ENCODE peak calls at places on chromosome 9, in ten cellular contexts. P is transverse colon, H is stomach, B is right lobe of liver, L is K562, I is body of pancreas, Z is prostate gland, A is heart left ventricle, Y is IMR-90, J is testis. N is an unnamed sample. For H3K4me1 and H3K36me3, the result is how much of the 10 kb centered on the place peaks cover.

GRCh38 chr9:971901-972511 is 4.4 kb upstream of the DMRT3 start:
- DNase-seq in P (peak), H (no peak), B (no peak), L (no peak), I (peak), Z (no peak), A (no peak), Y (no peak), J (peak), N (no peak)

GRCh38 chr9:104743377-104743985 is 4.0 kb upstream of the NIPSNAP3A start:
- DNase-seq in P (no peak), H (no peak), B (no peak), L (peak), I (no peak), Z (peak), A (no peak), Y (peak), J (no peak), N (no peak)

GRCh38 chr9:6715755-6716643 is 41.8 kb upstream of the KDM4C start:
- DNase-seq in P (peak), H (peak), B (peak), L (no peak), I (peak), Z (peak), A (peak), Y (no peak), J (peak), N (no peak)

GRCh38 chr9:95008151-95008771 is 281.8 kb downstream of the AOPEP start:
- DNase-seq in P (peak), H (no peak), B (peak), L (no peak), I (peak), Z (peak), A (no peak), Y (no peak), J (no peak), N (no peak)

GRCh38 chr9:92467041-92467440 is 15.3 kb downstream of the ASPN start:
- DNase-seq in P (no peak), H (no peak), B (no peak), L (no peak), I (no peak), Z (no peak), A (no peak), Y (no peak), J (no peak), N (no peak)

GRCh38 chr9:29285818-29286217 is 1712.5 kb upstream of the C9orf72 start:
- DNase-seq in P (no peak), H (no peak), B (no peak), L (no peak), I (no peak), Z (no peak), A (no peak), Y (no peak), J (no peak), N (no peak)

GRCh38 chr9:99133145-99133544 is 28.2 kb downstream of the TGFBR1 start:
- DNase-seq in P (no peak), H (no peak), B (no peak), L (no peak), I (no peak), Z (no peak), A (no peak), Y (no peak), J (no peak), N (no peak)

GRCh38 chr9:129887210-129888084 is 52.2 kb downstream of the USP20 start:
- DNase-seq in P (peak), H (no peak), B (no peak), L (peak), I (no peak), Z (no peak), A (peak), Y (peak), J (peak), N (no peak)

GRCh38 chr9:74951725-74952151 is 974 bp downstream of the C9orf40 start:
- DNase-seq in P (peak), H (peak), B (peak), L (peak), I (peak), Z (peak), A (peak), Y (peak), J (peak), N (peak)

GRCh38 chr9:5843450-5844249 is 10.7 kb upstream of the ERMP1 start:
- DNase-seq in P (no peak), H (no peak), B (no peak), L (no peak), I (no peak), Z (peak), A (no peak), Y (peak), J (no peak), N (no peak)

GRCh38 chr9:133351526-133351907 is 3.5 kb downstream of the RPL7A start:
- DNase-seq in P (no peak), H (no peak), B (no peak), L (no peak), I (no peak), Z (no peak), A (no peak), Y (no peak), J (no peak), N (no peak)

GRCh38 chr9:99753436-99753835 is 68.2 kb upstream of the NR4A3 start:
- DNase-seq in P (no peak), H (no peak), B (no peak), L (no peak), I (no peak), Z (no peak), A (no peak), Y (no peak), J (no peak), N (no peak)

GRCh38 chr9:96009690-96010477 is 134.4 kb downstream of the ERCC6L2 start:
- DNase-seq in P (peak), H (no peak), B (peak), L (peak), I (no peak), Z (no peak), A (no peak), Y (no peak), J (no peak), N (no peak)

GRCh38 chr9:114869845-114870244 is 60.5 kb downstream of the TNFSF8 start:
- DNase-seq in P (peak), H (peak), B (no peak), L (no peak), I (no peak), Z (no peak), A (no peak), Y (no peak), J (no peak), N (no peak)

GRCh38 chr9:112809351-112809848 is 58.8 kb downstream of the SNX30 start:
- DNase-seq in P (no peak), H (no peak), B (no peak), L (no peak), I (no peak), Z (no peak), A (no peak), Y (no peak), J (no peak), N (no peak)

GRCh38 chr9:133064241-133065069 is 2.7 kb downstream of the CEL start:
- DNase-seq in P (no peak), H (no peak), B (peak), L (no peak), I (peak), Z (no peak), A (no peak), Y (no peak), J (no peak), N (no peak)

GRCh38 chr9:126165755-126166154 is 160.9 kb upstream of the MVB12B start:
- DNase-seq in P (no peak), H (peak), B (no peak), L (no peak), I (no peak), Z (peak), A (no peak), Y (no peak), J (no peak), N (no peak)

GRCh38 chr9:35114113-35114847 is 1.4 kb downstream of the ATOSB start:
- DNase-seq in P (peak), H (peak), B (peak), L (peak), I (peak), Z (peak), A (peak), Y (peak), J (peak), N (peak)

GRCh38 chr9:32427111-32427873 is 42.8 kb downstream of the ACO1 start:
- DNase-seq in P (peak), H (peak), B (no peak), L (no peak), I (peak), Z (no peak), A (no peak), Y (peak), J (peak), N (no peak)

GRCh38 chr9:5947912-5948311 is 57.2 kb downstream of the MLANA start:
- DNase-seq in P (no peak), H (no peak), B (no peak), L (peak), I (no peak), Z (no peak), A (no peak), Y (no peak), J (no peak), N (no peak)

GRCh38 chr9:38423939-38424843 is at the start of gene IGFBPL1:
- DNase-seq in P (no peak), H (no peak), B (no peak), L (no peak), I (peak), Z (no peak), A (no peak), Y (no peak), J (peak), N (no peak)

GRCh38 chr9:113603773-113604172 is 140.2 kb downstream of the RGS3 start:
- DNase-seq in P (no peak), H (no peak), B (no peak), L (no peak), I (no peak), Z (no peak), A (no peak), Y (no peak), J (no peak), N (no peak)

GRCh38 chr9:1718836-1719235 is 296.3 kb upstream of the SMARCA2 start:
- DNase-seq in P (no peak), H (no peak), B (no peak), L (no peak), I (no peak), Z (no peak), A (no peak), Y (no peak), J (no peak), N (no peak)

GRCh38 chr9:111730937-111731567 is 63.7 kb downstream of the SHOC1 start:
- DNase-seq in P (no peak), H (no peak), B (no peak), L (no peak), I (no peak), Z (no peak), A (no peak), Y (peak), J (no peak), N (no peak)

GRCh38 chr9:87635656-87636501 is 90.0 kb upstream of the CTSL start:
- DNase-seq in P (no peak), H (no peak), B (no peak), L (no peak), I (no peak), Z (no peak), A (no peak), Y (no peak), J (no peak), N (no peak)

GRCh38 chr9:84170521-84171141 is 169.9 kb downstream of the SLC28A3 start:
- DNase-seq in P (peak), H (peak), B (no peak), L (peak), I (peak), Z (peak), A (peak), Y (peak), J (peak), N (no peak)

GRCh38 chr9:123943671-123944070 is 13.7 kb upstream of the DENND1A start:
- DNase-seq in P (no peak), H (no peak), B (no peak), L (no peak), I (no peak), Z (no peak), A (no peak), Y (no peak), J (no peak), N (no peak)

GRCh38 chr9:92310562-92310961 is 14.6 kb downstream of the NOL8 start:
- DNase-seq in P (no peak), H (no peak), B (no peak), L (no peak), I (no peak), Z (no peak), A (no peak), Y (peak), J (no peak), N (no peak)

GRCh38 chr9:68844623-68845612 is 139.9 kb downstream of the PIP5K1B start:
- DNase-seq in P (peak), H (peak), B (no peak), L (peak), I (peak), Z (no peak), A (no peak), Y (peak), J (peak), N (no peak)

GRCh38 chr9:13033959-13034695 is 245.4 kb downstream of the MPDZ start:
- DNase-seq in P (peak), H (peak), B (peak), L (peak), I (peak), Z (peak), A (peak), Y (peak), J (peak), N (no peak)

GRCh38 chr9:106862946-106863740 is at the start of gene ZNF462:
- DNase-seq in P (peak), H (no peak), B (peak), L (no peak), I (peak), Z (peak), A (peak), Y (peak), J (peak), N (no peak)

GRCh38 chr9:89465726-89466308 is 32.1 kb downstream of the SEMA4D start:
- DNase-seq in P (no peak), H (no peak), B (no peak), L (no peak), I (no peak), Z (no peak), A (no peak), Y (no peak), J (no peak), N (no peak)

GRCh38 chr9:2159521-2160417 is 144.6 kb downstream of the SMARCA2 start:
- DNase-seq in P (no peak), H (no peak), B (no peak), L (no peak), I (no peak), Z (no peak), A (no peak), Y (peak), J (peak), N (no peak)

GRCh38 chr9:23962101-23962500 is 136.1 kb upstream of the ELAVL2 start:
- DNase-seq in P (no peak), H (no peak), B (no peak), L (no peak), I (no peak), Z (no peak), A (no peak), Y (no peak), J (no peak), N (no peak)
- TF ChIP-seq POLR2A in P (no peak), H (no peak), B (no peak), L (no peak), I (no peak), Z (no peak), A (no peak), Y (no peak), J (no peak), N (no peak)

DNA sequence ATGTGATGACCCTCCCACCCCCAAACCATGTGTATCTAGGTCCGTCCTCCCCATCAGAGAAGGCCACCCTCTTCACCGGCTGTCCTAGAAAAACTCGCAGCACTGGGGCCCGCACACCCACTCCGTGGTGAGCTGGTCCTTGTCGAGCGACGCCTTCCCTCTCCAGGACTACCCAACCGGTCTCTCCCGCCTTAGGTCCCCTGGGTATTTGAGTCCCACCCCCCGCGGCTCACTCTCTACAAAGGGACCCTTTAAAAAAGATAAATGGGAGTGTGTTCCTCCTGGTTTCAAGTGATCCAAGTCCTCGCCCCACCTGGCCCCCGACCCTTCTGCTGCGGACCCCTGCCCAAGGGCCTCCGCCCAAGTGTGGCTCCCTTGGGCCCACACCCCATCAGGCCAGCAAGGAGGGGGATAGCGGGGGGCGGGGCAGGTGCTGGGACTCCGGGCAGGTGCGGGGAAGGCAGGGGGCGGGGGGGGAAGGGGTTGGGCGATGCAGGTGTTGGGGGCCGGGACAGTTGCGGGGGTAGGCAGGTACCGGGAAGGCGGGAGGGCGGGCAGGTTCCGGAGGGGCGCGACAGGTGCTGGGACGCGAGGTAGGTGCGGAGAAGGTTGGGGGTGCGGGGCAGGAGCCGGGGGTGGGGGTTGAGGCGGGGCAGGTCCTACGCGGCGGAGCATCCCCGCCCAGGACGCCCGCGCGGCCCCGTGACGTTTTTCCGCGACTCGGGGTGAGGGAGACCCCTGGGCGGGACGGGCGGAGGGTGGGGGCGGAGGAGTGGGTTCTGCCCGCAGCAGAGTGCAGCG is 941 bp upstream of the ARRDC1 start:
- DNase-seq in P (no peak), H (no peak), B (no peak), L (no peak), I (peak), Z (no peak), A (no peak), Y (no peak), J (no peak), N (no peak)
- H3K4me1 ChIP-seq in P (under half), H (under half), B (under half), L (under half), I (under half), Z (under half), A (under half), Y (under half), J (under half), N (half or more)

GRCh38 chr9:91186311-91187101 is 175.2 kb downstream of the AUH start:
- DNase-seq in P (no peak), H (peak), B (no peak), L (peak), I (no peak), Z (no peak), A (no peak), Y (peak), J (no peak), N (no peak)

GRCh38 chr9:91187311-91187964 is 174.3 kb downstream of the AUH start:
- DNase-seq in P (no peak), H (peak), B (no peak), L (no peak), I (no peak), Z (no peak), A (no peak), Y (no peak), J (no peak), N (no peak)

GRCh38 chr9:91187965-91188344 is 173.8 kb downstream of the AUH start:
- DNase-seq in P (no peak), H (no peak), B (no peak), L (no peak), I (no peak), Z (no peak), A (no peak), Y (peak), J (no peak), N (no peak)

GRCh38 chr9:91182831-91183230 is 178.9 kb downstream of the AUH start:
- DNase-seq in P (no peak), H (peak), B (no peak), L (no peak), I (no peak), Z (no peak), A (no peak), Y (no peak), J (no peak), N (no peak)

GRCh38 chr9:91185193-91185886 is 176.4 kb downstream of the AUH start:
- DNase-seq in P (no peak), H (peak), B (no peak), L (no peak), I (no peak), Z (no peak), A (no peak), Y (no peak), J (no peak), N (no peak)
- H3K36me3 ChIP-seq in P (under half), H (under half), B (under half), L (under half), I (under half), Z (under half), A (under half), Y (under half), J (under half), N (under half)

GRCh38 chr9:81096667-81097066 is 592.7 kb downstream of the TLE1 start:
- DNase-seq in P (no peak), H (no peak), B (no peak), L (no peak), I (no peak), Z (peak), A (no peak), Y (no peak), J (no peak), N (no peak)
- TF ChIP-seq POLR2A in P (no peak), H (no peak), B (no peak), L (no peak), I (no peak), Z (no peak), A (no peak), Y (no peak), J (no peak), N (no peak)

GRCh38 chr9:128067622-128067897 is 440 bp upstream of the NAIF1 start:
- DNase-seq in P (no peak), H (no peak), B (no peak), L (no peak), I (no peak), Z (no peak), A (no peak), Y (no peak), J (no peak), N (no peak)
- H3K4me1 ChIP-seq in P (half or more), H (half or more), B (half or more), L (under half), I (half or more), Z (under half), A (under half), Y (under half), J (under half), N (under half)

DNA sequence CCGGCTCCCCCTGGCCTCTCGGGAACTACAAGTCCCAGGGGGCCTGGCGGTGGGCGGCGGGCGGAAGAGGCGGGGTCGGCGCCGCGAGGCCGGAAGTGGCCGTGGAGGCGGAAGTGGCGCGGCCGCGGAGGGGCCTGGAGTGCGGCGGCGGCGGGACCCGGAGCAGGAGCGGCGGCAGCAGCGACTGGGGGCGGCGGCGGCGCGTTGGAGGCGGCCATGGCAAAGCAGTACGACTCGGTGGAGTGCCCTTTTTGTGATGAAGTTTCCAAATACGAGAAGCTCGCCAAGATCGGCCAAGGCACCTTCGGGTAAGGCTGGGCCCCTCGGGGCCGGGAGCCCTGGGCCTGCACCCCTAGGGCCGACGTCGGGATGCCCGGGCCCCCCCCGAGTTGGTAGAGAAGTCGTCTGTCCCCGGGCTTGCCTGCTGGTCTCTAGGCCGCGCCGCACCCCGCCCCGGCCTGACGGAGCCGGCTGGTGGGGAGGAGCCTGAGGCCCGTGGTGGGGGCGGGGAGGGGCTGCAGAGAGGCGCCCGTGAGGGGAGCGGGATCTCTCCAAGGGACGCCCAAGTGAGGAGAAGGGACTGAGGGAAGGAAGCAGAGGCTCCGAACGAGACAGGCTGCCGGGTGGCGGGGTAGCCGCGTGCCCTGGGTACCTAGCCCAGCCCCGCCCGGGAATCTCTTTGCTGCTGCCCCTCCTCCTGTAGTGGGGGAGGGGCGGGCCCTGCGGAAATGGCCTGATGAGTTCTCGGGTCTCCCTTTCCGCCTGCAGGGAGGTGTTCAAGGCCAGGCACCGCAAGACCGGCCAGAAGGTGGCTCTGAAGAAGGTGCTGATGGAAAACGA is at the start of gene CDK9:
- DNase-seq in P (peak), H (peak), B (peak), L (peak), I (peak), Z (peak), A (peak), Y (peak), J (peak), N (peak)
- H3K36me3 ChIP-seq in P (under half), H (under half), B (under half), L (under half), I (under half), Z (under half), A (under half), Y (under half), J (under half), N (under half)